ENCODE peak calls at places on chromosomes 11 and 22, in four cellular contexts. R is nephron progenitor cell, Y is GOT3, G is WTC11. V is an unnamed sample.

GRCh38 chr11:85595285-85595884 is 31.8 kb downstream of the DLG2 start:
- DNase-seq in Y (no peak), R (no peak), G (no peak), V (no peak)

GRCh38 chr22:25452116-25452700 is 112.3 kb upstream of the GRK3 start:
- DNase-seq in Y (no peak), G (no peak), R (no peak), V (no peak)

GRCh38 chr11:35548925-35549561 is 23.6 kb upstream of the PAMR1 start:
- DNase-seq in R (no peak), G (no peak), Y (no peak), V (no peak)

GRCh38 chr11:57248780-57249383 is 11.8 kb upstream of the APLNR start:
- DNase-seq in G (peak; percentile 88), Y (no peak), R (peak; percentile 78), V (no peak)

GRCh38 chr22:47050601-47051051 is 288.2 kb downstream of the TBC1D22A start:
- DNase-seq in G (no peak), Y (no peak), R (no peak), V (no peak)

GRCh38 chr11:23755769-23756168 is 741.1 kb upstream of the LUZP2 start:
- DNase-seq in R (no peak), Y (no peak), G (no peak), V (no peak)

GRCh38 chr11:36365937-36366336 is 69.8 kb downstream of the PRR5L start:
- DNase-seq in Y (no peak), G (no peak), R (no peak), V (no peak)

GRCh38 chr11:40722179-40722795 is 737.2 kb downstream of the LRRC4C start:
- DNase-seq in G (peak; percentile 68), R (peak; percentile 38), Y (no peak), V (no peak)

GRCh38 chr22:46425011-46425410 is 89.5 kb downstream of the TRMU start:
- DNase-seq in G (no peak), Y (no peak), R (no peak), V (no peak)

GRCh38 chr11:34136420-34136819 is 31.0 kb downstream of the NAT10 start:
- DNase-seq in G (no peak), R (no peak), Y (no peak), V (no peak)

GRCh38 chr22:37569009-37569920 is 9.0 kb downstream of the CDC42EP1 start:
- DNase-seq in R (no peak), G (no peak), Y (no peak), V (no peak)

GRCh38 chr22:35894464-35894878 is 134.2 kb downstream of the RBFOX2 start:
- DNase-seq in R (no peak), G (no peak), Y (no peak), V (no peak)

GRCh38 chr11:926341-926916 is 759 bp downstream of the AP2A2 start:
- DNase-seq in R (peak; percentile 35), Y (no peak), G (no peak), V (no peak)

GRCh38 chr11:843818-844692 is 1.4 kb downstream of the TSPAN4 start:
- DNase-seq in G (peak; percentile 88), R (peak; percentile 70), Y (peak; percentile 44), V (no peak)

GRCh38 chr11:44861829-44862545 is 88.7 kb downstream of the TP53I11 start:
- DNase-seq in R (no peak), G (peak; percentile 52), Y (peak; percentile 67), V (no peak)

GRCh38 chr11:92473736-92474135 is 249.1 kb downstream of the FAT3 start:
- DNase-seq in R (no peak), Y (no peak), G (no peak), V (no peak)

GRCh38 chr11:120054753-120055045 is 83.2 kb downstream of the TRIM29 start:
- DNase-seq in G (no peak), Y (no peak), R (no peak), V (no peak)

GRCh38 chr11:62710001-62710345 is 2.5 kb downstream of the GNG3 start:
- DNase-seq in Y (no peak), R (no peak), G (no peak), V (no peak)

GRCh38 chr11:69711824-69712801 is 8.3 kb upstream of the FGF19 start:
- DNase-seq in G (no peak), Y (no peak), R (no peak), V (no peak)

GRCh38 chr11:32244453-32244852 is 153.6 kb downstream of the RCN1 start:
- DNase-seq in G (no peak), R (no peak), Y (no peak), V (no peak)

GRCh38 chr11:133501643-133502535 is 30.4 kb downstream of the OPCML start:
- DNase-seq in R (peak; percentile 33), G (no peak), Y (no peak), V (no peak)

GRCh38 chr11:77672276-77672675 is 34.7 kb upstream of the CLNS1A start:
- DNase-seq in G (no peak), R (no peak), Y (peak; percentile 3), V (no peak)

GRCh38 chr11:17594686-17595192 is 47.7 kb downstream of the OTOG start:
- DNase-seq in G (no peak), R (no peak), Y (no peak), V (no peak)

GRCh38 chr11:134374891-134375550 is 37.0 kb downstream of the B3GAT1 start:
- DNase-seq in R (no peak), G (no peak), Y (no peak), V (no peak)

GRCh38 chr11:124762077-124762623 is at the start of gene ESAM:
- DNase-seq in Y (no peak), G (peak; percentile 51), R (peak; percentile 62), V (no peak)

GRCh38 chr11:94732617-94733292 is 35.4 kb upstream of the AMOTL1 start:
- DNase-seq in R (no peak), G (no peak), Y (no peak), V (no peak)

GRCh38 chr11:1624621-1625020 is 2.7 kb upstream of the KRTAP5-4 start:
- DNase-seq in Y (no peak), G (no peak), R (no peak), V (no peak)

GRCh38 chr11:93849201-93849600 is 1.2 kb downstream of the VSTM5 start:
- DNase-seq in R (no peak), Y (no peak), G (no peak), V (no peak)

GRCh38 chr11:100681064-100681502 is 6.0 kb upstream of the ARHGAP42 start:
- DNase-seq in Y (no peak), G (peak; percentile 50), R (peak; percentile 45), V (no peak)

GRCh38 chr11:57586711-57587110 is 10.8 kb upstream of the SERPING1 start:
- DNase-seq in R (no peak), Y (no peak), G (no peak), V (no peak)

GRCh38 chr11:75879737-75880136 is 64.7 kb downstream of the UVRAG start:
- DNase-seq in G (no peak), R (no peak), Y (no peak), V (no peak)

GRCh38 chr11:68505596-68505995 is 45.0 kb downstream of the PPP6R3 start:
- DNase-seq in G (no peak), Y (no peak), R (no peak), V (no peak)